ENCODE peak calls at places on chromosomes 7 and 10, in seven cellular contexts. One of them, this sample, is unnamed.

GRCh38 chr7:106488465-106488864 is 172.5 kb downstream of the CCDC71L start:
- DNase-seq in heart right ventricle: no peak
- DNase-seq in adrenal gland: no peak
- DNase-seq in esophagus squamous epithelium: no peak
- DNase-seq in CD8-positive, alpha-beta T cell: no peak
- DNase-seq in ascending aorta: no peak
- DNase-seq in heart left ventricle: no peak
- DNase-seq in this sample: no peak

GRCh38 chr7:111210996-111211395 is 120.1 kb downstream of the LRRN3 start:
- DNase-seq in heart right ventricle: no peak
- DNase-seq in esophagus squamous epithelium: no peak
- DNase-seq in ascending aorta: no peak
- DNase-seq in heart left ventricle: no peak
- DNase-seq in adrenal gland: no peak
- DNase-seq in CD8-positive, alpha-beta T cell: no peak
- DNase-seq in this sample: no peak

GRCh38 chr10:3104251-3104918 is 37.0 kb downstream of the PFKP start:
- DNase-seq in heart left ventricle: peak; percentile 85
- DNase-seq in esophagus squamous epithelium: no peak
- DNase-seq in CD8-positive, alpha-beta T cell: no peak
- DNase-seq in heart right ventricle: peak; percentile 58
- DNase-seq in ascending aorta: no peak
- DNase-seq in adrenal gland: no peak
- DNase-seq in this sample: no peak

GRCh38 chr7:151379534-151380198 is 30.2 kb downstream of the WDR86 start:
- DNase-seq in esophagus squamous epithelium: no peak
- DNase-seq in heart right ventricle: no peak
- DNase-seq in adrenal gland: no peak
- DNase-seq in heart left ventricle: no peak
- DNase-seq in CD8-positive, alpha-beta T cell: no peak
- DNase-seq in ascending aorta: no peak
- DNase-seq in this sample: no peak

GRCh38 chr10:60314306-60314940 is 75.3 kb downstream of the ANK3 start:
- DNase-seq in esophagus squamous epithelium: no peak
- DNase-seq in heart right ventricle: no peak
- DNase-seq in CD8-positive, alpha-beta T cell: no peak
- DNase-seq in heart left ventricle: no peak
- DNase-seq in adrenal gland: no peak
- DNase-seq in ascending aorta: no peak
- DNase-seq in this sample: no peak

GRCh38 chr7:33091111-33091531 is 18.1 kb downstream of the RP9 start:
- DNase-seq in ascending aorta: no peak
- DNase-seq in heart right ventricle: no peak
- DNase-seq in heart left ventricle: no peak
- DNase-seq in CD8-positive, alpha-beta T cell: no peak
- DNase-seq in esophagus squamous epithelium: no peak
- DNase-seq in adrenal gland: no peak
- DNase-seq in this sample: peak; percentile 25

GRCh38 chr7:157274991-157275427 is 61.8 kb upstream of the DNAJB6 start:
- DNase-seq in esophagus squamous epithelium: no peak
- DNase-seq in adrenal gland: no peak
- DNase-seq in heart left ventricle: no peak
- DNase-seq in ascending aorta: peak; percentile 59
- DNase-seq in CD8-positive, alpha-beta T cell: no peak
- DNase-seq in heart right ventricle: no peak
- DNase-seq in this sample: no peak

GRCh38 chr7:159023746-159024145 is 120.9 kb downstream of the VIPR2 start:
- DNase-seq in heart left ventricle: no peak
- DNase-seq in CD8-positive, alpha-beta T cell: no peak
- DNase-seq in adrenal gland: no peak
- DNase-seq in esophagus squamous epithelium: no peak
- DNase-seq in heart right ventricle: no peak
- DNase-seq in ascending aorta: peak; percentile 24
- DNase-seq in this sample: no peak

GRCh38 chr7:124718032-124718766 is 47.4 kb downstream of the GPR37 start:
- DNase-seq in esophagus squamous epithelium: no peak
- DNase-seq in heart right ventricle: no peak
- DNase-seq in heart left ventricle: no peak
- DNase-seq in adrenal gland: no peak
- DNase-seq in CD8-positive, alpha-beta T cell: no peak
- DNase-seq in ascending aorta: no peak
- DNase-seq in this sample: no peak

GRCh38 chr10:34726862-34727261 is 88.2 kb downstream of the PARD3 start:
- DNase-seq in heart left ventricle: no peak
- DNase-seq in esophagus squamous epithelium: no peak
- DNase-seq in heart right ventricle: no peak
- DNase-seq in CD8-positive, alpha-beta T cell: no peak
- DNase-seq in adrenal gland: no peak
- DNase-seq in ascending aorta: no peak
- DNase-seq in this sample: no peak

GRCh38 chr10:43250925-43251663 is 15.8 kb downstream of the RASGEF1A start:
- DNase-seq in heart right ventricle: peak; percentile 2
- DNase-seq in esophagus squamous epithelium: no peak
- DNase-seq in ascending aorta: peak; percentile 54
- DNase-seq in adrenal gland: no peak
- DNase-seq in heart left ventricle: no peak
- DNase-seq in CD8-positive, alpha-beta T cell: no peak
- DNase-seq in this sample: no peak

GRCh38 chr7:85000973-85001372 is 185.9 kb downstream of the SEMA3D start:
- DNase-seq in CD8-positive, alpha-beta T cell: no peak
- DNase-seq in adrenal gland: no peak
- DNase-seq in ascending aorta: no peak
- DNase-seq in heart left ventricle: no peak
- DNase-seq in esophagus squamous epithelium: no peak
- DNase-seq in heart right ventricle: no peak
- DNase-seq in this sample: no peak

GRCh38 chr10:44706745-44707144 is 204.4 kb upstream of the TMEM72 start:
- DNase-seq in heart right ventricle: no peak
- DNase-seq in CD8-positive, alpha-beta T cell: no peak
- DNase-seq in adrenal gland: peak; percentile 12
- DNase-seq in ascending aorta: no peak
- DNase-seq in heart left ventricle: no peak
- DNase-seq in esophagus squamous epithelium: no peak
- DNase-seq in this sample: peak; percentile 23

GRCh38 chr10:102401735-102402511 is 6.4 kb downstream of the NFKB2 start:
- DNase-seq in CD8-positive, alpha-beta T cell: no peak
- DNase-seq in adrenal gland: no peak
- DNase-seq in ascending aorta: no peak
- DNase-seq in heart right ventricle: no peak
- DNase-seq in heart left ventricle: no peak
- DNase-seq in esophagus squamous epithelium: no peak
- DNase-seq in this sample: peak; percentile 92

GRCh38 chr10:3295501-3296005 is 123.0 kb upstream of the PITRM1 start:
- DNase-seq in heart right ventricle: no peak
- DNase-seq in esophagus squamous epithelium: no peak
- DNase-seq in ascending aorta: no peak
- DNase-seq in heart left ventricle: no peak
- DNase-seq in CD8-positive, alpha-beta T cell: no peak
- DNase-seq in adrenal gland: no peak
- DNase-seq in this sample: no peak

GRCh38 chr7:133704436-133704835 is 422.7 kb upstream of the LRGUK start:
- DNase-seq in ascending aorta: no peak
- DNase-seq in CD8-positive, alpha-beta T cell: no peak
- DNase-seq in esophagus squamous epithelium: no peak
- DNase-seq in heart left ventricle: no peak
- DNase-seq in heart right ventricle: no peak
- DNase-seq in adrenal gland: no peak
- DNase-seq in this sample: peak; percentile 66

GRCh38 chr10:36097696-36098095 is 455.6 kb upstream of the FZD8 start:
- DNase-seq in heart left ventricle: no peak
- DNase-seq in adrenal gland: no peak
- DNase-seq in CD8-positive, alpha-beta T cell: no peak
- DNase-seq in heart right ventricle: no peak
- DNase-seq in ascending aorta: no peak
- DNase-seq in esophagus squamous epithelium: no peak
- DNase-seq in this sample: no peak

GRCh38 chr7:131745645-131746248 is 189.3 kb upstream of the PODXL start:
- DNase-seq in adrenal gland: peak; percentile 12
- DNase-seq in CD8-positive, alpha-beta T cell: no peak
- DNase-seq in heart left ventricle: peak; percentile 51
- DNase-seq in heart right ventricle: peak; percentile 25
- DNase-seq in ascending aorta: no peak
- DNase-seq in esophagus squamous epithelium: no peak
- DNase-seq in this sample: no peak

GRCh38 chr7:138785587-138786437 is 12.0 kb upstream of the TMEM213 start:
- DNase-seq in heart left ventricle: no peak
- DNase-seq in ascending aorta: no peak
- DNase-seq in heart right ventricle: no peak
- DNase-seq in esophagus squamous epithelium: no peak
- DNase-seq in adrenal gland: no peak
- DNase-seq in CD8-positive, alpha-beta T cell: no peak
- DNase-seq in this sample: peak; percentile 64

GRCh38 chr10:71312840-71313789 is 5.9 kb upstream of the SLC29A3 start:
- DNase-seq in heart left ventricle: peak; percentile 60
- DNase-seq in ascending aorta: no peak
- DNase-seq in CD8-positive, alpha-beta T cell: no peak
- DNase-seq in heart right ventricle: peak; percentile 58
- DNase-seq in esophagus squamous epithelium: no peak
- DNase-seq in adrenal gland: peak; percentile 48
- DNase-seq in this sample: no peak

DNA sequence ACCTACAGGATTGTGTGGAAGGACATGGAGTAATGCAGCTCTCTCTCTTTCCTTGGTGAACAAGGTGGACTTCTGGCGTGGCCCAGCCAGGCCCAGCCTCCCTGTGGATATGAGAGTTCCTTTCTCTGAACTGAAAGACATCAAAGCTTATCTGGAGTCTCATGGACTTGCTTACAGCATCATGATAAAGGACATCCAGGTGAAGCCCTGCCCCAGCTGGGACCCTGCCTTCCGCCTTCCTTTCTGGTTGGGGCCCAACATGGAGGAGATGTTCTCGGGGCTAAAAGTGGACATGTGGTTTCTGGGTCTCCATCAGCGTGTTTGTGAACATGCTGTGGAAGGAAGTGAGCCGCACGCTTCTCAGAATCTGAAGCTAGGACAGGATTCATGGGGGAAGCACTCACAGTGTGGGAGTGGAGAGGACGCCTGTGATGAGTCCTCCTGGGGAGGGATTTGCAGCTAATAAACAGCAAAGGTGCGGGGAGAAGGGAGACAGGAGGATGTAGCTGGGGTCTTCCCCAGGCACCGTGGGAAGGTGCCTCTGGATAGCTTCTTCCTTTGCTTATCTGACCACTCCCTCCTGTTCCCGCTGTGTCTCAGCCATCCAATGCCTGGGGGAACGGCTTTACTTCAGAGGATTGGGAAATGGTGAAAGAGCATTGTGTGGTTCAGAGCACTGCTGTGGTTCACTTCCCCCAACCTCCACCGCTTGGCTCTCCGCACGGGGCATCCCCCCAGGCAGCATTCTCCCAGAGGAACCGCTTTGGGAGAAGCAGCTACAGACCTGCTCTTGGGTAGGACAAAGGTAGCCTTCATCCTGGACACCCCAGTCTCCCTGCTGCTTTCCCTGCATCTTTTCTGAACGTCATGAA is 5.5 kb downstream of the CPA5 start:
- DNase-seq in adrenal gland: no peak
- DNase-seq in ascending aorta: no peak
- DNase-seq in esophagus squamous epithelium: no peak
- DNase-seq in CD8-positive, alpha-beta T cell: no peak
- DNase-seq in heart right ventricle: no peak
- DNase-seq in heart left ventricle: peak; percentile 28
- DNase-seq in this sample: peak; percentile 69
- H3K27ac ChIP-seq in adrenal gland: no peak overlapping the region
- H3K27ac ChIP-seq in ascending aorta: no peak overlapping the region
- H3K27ac ChIP-seq in esophagus squamous epithelium: peak overlapping the region; percentile 13
- H3K27ac ChIP-seq in CD8-positive, alpha-beta T cell: no peak overlapping the region
- H3K27ac ChIP-seq in heart right ventricle: peak overlapping the region; percentile 70
- H3K27ac ChIP-seq in heart left ventricle: peak overlapping the region; percentile 71
- H3K27ac ChIP-seq in this sample: no peak overlapping the region

GRCh38 chr10:114239117-114239993 is at the start of gene VWA2:
- DNase-seq in CD8-positive, alpha-beta T cell: no peak
- DNase-seq in heart left ventricle: peak; percentile 47
- DNase-seq in ascending aorta: no peak
- DNase-seq in adrenal gland: no peak
- DNase-seq in esophagus squamous epithelium: no peak
- DNase-seq in heart right ventricle: peak; percentile 14
- DNase-seq in this sample: no peak
- TF ChIP-seq CTCF in CD8-positive, alpha-beta T cell: no peak
- TF ChIP-seq CTCF in heart left ventricle: peak; percentile 12
- TF ChIP-seq CTCF in ascending aorta: no peak
- TF ChIP-seq CTCF in adrenal gland: no peak
- TF ChIP-seq CTCF in esophagus squamous epithelium: no peak
- TF ChIP-seq CTCF in heart right ventricle: no peak
- TF ChIP-seq CTCF in this sample: peak; percentile 54

GRCh38 chr7:27110163-27110976 is 7.9 kb upstream of the HOXA2 start:
- DNase-seq in esophagus squamous epithelium: no peak
- DNase-seq in heart right ventricle: no peak
- DNase-seq in CD8-positive, alpha-beta T cell: no peak
- DNase-seq in heart left ventricle: no peak
- DNase-seq in adrenal gland: no peak
- DNase-seq in ascending aorta: peak; percentile 91
- DNase-seq in this sample: peak; percentile 47

GRCh38 chr7:27112361-27112760 is 9.9 kb upstream of the HOXA2 start:
- DNase-seq in heart right ventricle: no peak
- DNase-seq in heart left ventricle: no peak
- DNase-seq in CD8-positive, alpha-beta T cell: no peak
- DNase-seq in ascending aorta: no peak
- DNase-seq in adrenal gland: no peak
- DNase-seq in esophagus squamous epithelium: no peak
- DNase-seq in this sample: no peak

GRCh38 chr7:27112960-27113949 is 10.8 kb upstream of the HOXA2 start:
- DNase-seq in CD8-positive, alpha-beta T cell: no peak
- DNase-seq in heart right ventricle: no peak
- DNase-seq in adrenal gland: peak; percentile 88
- DNase-seq in ascending aorta: no peak
- DNase-seq in heart left ventricle: no peak
- DNase-seq in esophagus squamous epithelium: no peak
- DNase-seq in this sample: peak; percentile 73

GRCh38 chr7:27110977-27111752 is 8.7 kb upstream of the HOXA2 start:
- DNase-seq in CD8-positive, alpha-beta T cell: no peak
- DNase-seq in heart right ventricle: no peak
- DNase-seq in adrenal gland: no peak
- DNase-seq in heart left ventricle: no peak
- DNase-seq in ascending aorta: peak; percentile 90
- DNase-seq in esophagus squamous epithelium: no peak
- DNase-seq in this sample: no peak

DNA sequence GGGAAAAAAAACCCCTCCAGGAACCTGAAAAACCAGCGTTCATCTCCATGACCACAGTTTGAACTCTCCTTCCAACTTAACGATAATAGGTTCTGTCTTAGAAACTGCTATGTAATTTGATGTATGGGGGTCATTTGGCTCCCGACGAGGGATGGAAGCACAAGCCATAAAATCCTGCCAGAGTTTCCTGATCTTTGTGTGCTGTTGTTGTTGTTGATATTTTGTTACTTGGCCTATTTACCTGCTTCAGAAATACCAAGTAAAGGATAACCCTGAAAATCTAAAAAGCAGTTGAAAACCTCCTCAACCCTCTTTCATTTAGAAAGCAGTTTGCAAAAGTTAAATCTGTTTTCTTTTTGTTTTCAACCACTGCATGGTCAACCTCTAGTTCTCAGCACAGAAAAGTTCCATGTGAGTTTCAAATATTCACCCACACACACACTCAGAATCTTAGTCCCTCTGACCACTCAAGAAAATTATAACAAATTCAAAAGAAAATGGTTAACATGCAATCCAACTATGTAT is 9.3 kb upstream of the HOXA2 start:
- DNase-seq in heart right ventricle: no peak
- DNase-seq in CD8-positive, alpha-beta T cell: no peak
- DNase-seq in heart left ventricle: no peak
- DNase-seq in adrenal gland: no peak
- DNase-seq in ascending aorta: no peak
- DNase-seq in esophagus squamous epithelium: no peak
- DNase-seq in this sample: no peak
- H3K4me1 ChIP-seq in heart right ventricle: peaks cover 33% of the 10 kb centered on the region
- H3K4me1 ChIP-seq in CD8-positive, alpha-beta T cell: no peaks in the 10 kb centered on the region
- H3K4me1 ChIP-seq in heart left ventricle: peaks cover 5% of the 10 kb centered on the region
- H3K4me1 ChIP-seq in adrenal gland: peaks cover 17% of the 10 kb centered on the region
- H3K4me1 ChIP-seq in ascending aorta: peaks cover 20% of the 10 kb centered on the region
- H3K4me1 ChIP-seq in esophagus squamous epithelium: peaks cover 12% of the 10 kb centered on the region
- H3K4me1 ChIP-seq in this sample: peaks cover 26% of the 10 kb centered on the region

GRCh38 chr7:77543910-77544309 is 6.8 kb downstream of the PTPN12 start:
- DNase-seq in esophagus squamous epithelium: no peak
- DNase-seq in heart left ventricle: no peak
- DNase-seq in adrenal gland: no peak
- DNase-seq in heart right ventricle: no peak
- DNase-seq in CD8-positive, alpha-beta T cell: no peak
- DNase-seq in ascending aorta: no peak
- DNase-seq in this sample: no peak
- H3K27ac ChIP-seq in esophagus squamous epithelium: no peak overlapping the region
- H3K27ac ChIP-seq in heart left ventricle: no peak overlapping the region
- H3K27ac ChIP-seq in adrenal gland: no peak overlapping the region
- H3K27ac ChIP-seq in heart right ventricle: no peak overlapping the region
- H3K27ac ChIP-seq in CD8-positive, alpha-beta T cell: no peak overlapping the region
- H3K27ac ChIP-seq in ascending aorta: no peak overlapping the region
- H3K27ac ChIP-seq in this sample: no peak overlapping the region